ENCODE peak calls at places on chromosome 21, in six cellular contexts. T is brain microvascular endothelial cell, V is GM23338, O is HL-60, J is lower lobe of right lung, B is IMR-90. S is an unnamed sample.

GRCh38 chr21:27306821-27307746 is 340.2 kb upstream of the ADAMTS5 start:
- DNase-seq in O (no peak), V (no peak), B (peak), T (no peak), J (no peak), S (no peak)

GRCh38 chr21:16588433-16588860 is 858.7 kb downstream of the USP25 start:
- DNase-seq in V (peak), T (peak), J (peak), B (peak), O (no peak), S (peak)

GRCh38 chr21:33586927-33587326 is 1.6 kb downstream of the DONSON start:
- DNase-seq in J (no peak), B (no peak), T (no peak), O (no peak), V (no peak), S (no peak)

GRCh38 chr21:25506887-25507286 is 100.4 kb downstream of the MRPL39 start:
- DNase-seq in J (no peak), O (no peak), V (no peak), B (peak), T (peak), S (no peak)

GRCh38 chr21:22791376-22791775 is 1793.2 kb downstream of the NCAM2 start:
- DNase-seq in J (no peak), B (no peak), T (no peak), V (no peak), O (no peak), S (no peak)

GRCh38 chr21:28444131-28444530 is 548.5 kb downstream of the LTN1 start:
- DNase-seq in J (no peak), B (peak), O (no peak), T (no peak), V (no peak), S (no peak)

GRCh38 chr21:16891821-16892220 is 621.0 kb upstream of the CXADR start:
- DNase-seq in T (peak), O (no peak), B (peak), V (no peak), J (no peak), S (no peak)

GRCh38 chr21:35743571-35743970 is 316.8 kb downstream of the SETD4 start:
- DNase-seq in V (no peak), T (peak), B (peak), O (no peak), J (no peak), S (no peak)

GRCh38 chr21:24272527-24272938 is 1334.7 kb downstream of the MRPL39 start:
- DNase-seq in J (no peak), O (no peak), V (no peak), B (no peak), T (no peak), S (no peak)

GRCh38 chr21:19261731-19262367 is 858.3 kb upstream of the TMPRSS15 start:
- DNase-seq in V (no peak), J (no peak), T (no peak), O (no peak), B (no peak), S (no peak)

GRCh38 chr21:44599264-44600029 is 950 bp upstream of the KRTAP10-7 start:
- DNase-seq in O (no peak), T (no peak), V (no peak), J (no peak), B (no peak), S (no peak)
- TF ChIP-seq CTCF in O (no peak), T (no peak), V (no peak), J (no peak), B (no peak), S (no peak)

DNA sequence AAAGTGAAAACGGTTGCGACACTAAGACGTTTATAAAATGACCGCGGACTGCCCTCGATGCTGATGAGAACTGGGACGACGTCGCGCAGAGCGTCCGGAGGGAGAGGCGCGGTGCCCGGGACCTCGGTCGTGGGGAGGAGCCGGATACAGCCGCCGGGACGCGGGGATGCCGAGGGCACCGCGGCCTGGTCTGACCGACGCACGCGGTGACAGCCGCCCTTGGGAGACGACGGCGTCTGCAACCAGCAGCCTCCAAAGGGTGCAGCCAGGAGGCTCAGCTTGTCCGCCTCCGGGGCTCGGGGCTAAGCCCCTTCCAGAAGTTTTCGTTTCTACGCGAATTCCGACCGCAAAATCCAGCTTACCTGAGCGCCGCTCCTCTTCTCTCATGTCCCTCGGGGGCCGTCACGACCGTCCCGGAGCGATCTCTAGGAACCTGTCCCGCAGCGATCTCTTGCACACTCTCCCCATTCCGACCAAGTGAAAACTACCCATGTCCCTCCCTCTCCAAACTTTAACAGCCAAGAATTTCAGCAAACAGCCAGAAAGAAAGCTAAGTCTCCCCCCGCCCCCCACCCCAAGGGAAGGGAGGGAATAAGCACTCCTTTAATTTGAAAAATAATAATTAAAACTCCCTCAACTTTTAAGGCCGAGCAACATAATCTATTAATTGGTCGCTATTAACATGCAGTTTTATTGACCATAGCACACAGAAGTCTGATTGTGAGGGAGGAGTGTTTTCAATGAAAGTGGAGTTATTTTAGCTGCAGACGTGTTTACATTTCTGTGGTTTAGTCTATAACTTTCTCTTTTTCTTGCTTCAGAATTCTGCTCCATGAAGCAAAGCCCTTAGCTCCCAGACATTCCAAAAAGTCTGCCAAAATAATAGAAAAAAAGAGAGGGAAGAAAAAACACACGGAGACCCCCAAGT is 144.2 kb upstream of the ETS2 start:
- DNase-seq in V (peak), B (peak), O (peak), T (peak), J (peak), S (peak)
- H3K27ac ChIP-seq in V (no peak), B (no peak), O (no peak), T (no peak), J (peak), S (peak)

DNA sequence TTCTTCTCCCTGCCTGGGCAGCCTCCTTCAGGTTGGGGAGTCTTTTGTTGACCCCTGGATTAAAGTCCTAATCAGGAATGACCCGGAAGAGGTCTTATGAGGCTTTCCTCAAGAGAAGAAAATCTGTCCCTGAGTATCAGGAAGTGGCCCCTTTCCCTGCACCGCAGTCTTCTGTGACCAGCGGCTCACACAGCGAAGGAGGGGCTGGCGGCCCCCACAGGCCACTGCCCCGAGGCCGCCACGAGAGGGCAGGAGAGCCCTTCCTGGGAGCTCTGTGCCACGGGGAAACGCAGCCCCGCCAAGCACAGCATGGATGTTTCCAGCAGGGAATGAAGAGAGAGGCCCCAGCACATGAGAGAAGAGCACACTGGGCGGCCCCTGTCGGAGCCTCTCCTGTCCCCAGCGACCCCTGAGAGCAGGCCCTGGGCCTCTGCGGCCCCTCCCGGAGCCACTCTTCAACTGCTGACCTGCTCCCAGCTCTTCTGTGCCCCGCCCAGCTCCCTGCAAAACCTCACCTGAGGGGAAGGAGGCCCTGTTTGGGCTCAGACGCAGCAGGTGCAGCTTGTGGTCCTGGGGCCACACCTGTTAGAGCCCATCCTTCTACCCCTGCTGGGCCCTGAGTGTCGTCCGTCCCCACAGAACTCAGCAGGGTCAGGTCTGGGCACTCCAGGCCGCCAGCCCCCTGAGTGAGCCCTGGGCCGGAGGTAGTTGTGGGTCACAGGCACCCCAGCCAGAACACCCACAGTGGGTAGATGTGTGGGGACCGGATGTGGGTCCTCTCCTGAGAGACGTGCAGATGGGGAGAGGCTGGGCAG is 4.9 kb upstream of the POFUT2 start:
- DNase-seq in B (peak), T (peak), J (peak), V (peak), O (peak), S (peak)
- H3K4me3 ChIP-seq in B (no peak), T (no peak), J (no peak), V (no peak), O (no peak), S (no peak)

GRCh38 chr21:34690041-34690792 is 21.4 kb downstream of the CLIC6 start:
- DNase-seq in V (no peak), J (no peak), O (no peak), T (no peak), B (no peak), S (no peak)

GRCh38 chr21:34690793-34691175 is 22.0 kb downstream of the CLIC6 start:
- DNase-seq in T (no peak), B (no peak), O (no peak), J (no peak), V (no peak), S (no peak)

GRCh38 chr21:34688715-34689114 is 19.9 kb downstream of the CLIC6 start:
- DNase-seq in O (no peak), T (no peak), J (no peak), B (no peak), V (no peak), S (no peak)

GRCh38 chr21:34687065-34687464 is 18.3 kb downstream of the CLIC6 start:
- DNase-seq in O (no peak), T (no peak), J (no peak), V (no peak), B (no peak), S (no peak)

GRCh38 chr21:34688145-34688544 is 19.4 kb downstream of the CLIC6 start:
- DNase-seq in O (no peak), V (peak), B (no peak), T (peak), J (no peak), S (no peak)
- TF ChIP-seq CTCF in O (no peak), V (peak), B (no peak), T (no peak), J (no peak), S (peak)

GRCh38 chr21:45210461-45210983 is 77.2 kb downstream of the POFUT2 start:
- DNase-seq in V (no peak), B (no peak), O (no peak), T (no peak), J (no peak), S (no peak)

GRCh38 chr21:45209046-45209445 is 78.6 kb downstream of the POFUT2 start:
- DNase-seq in O (no peak), J (no peak), B (peak), T (no peak), V (no peak), S (no peak)

GRCh38 chr21:45208627-45208951 is 79.1 kb downstream of the POFUT2 start:
- DNase-seq in B (peak), J (no peak), T (peak), V (no peak), O (no peak), S (no peak)

GRCh38 chr21:45207839-45208626 is 79.7 kb downstream of the POFUT2 start:
- DNase-seq in B (no peak), O (no peak), T (no peak), J (no peak), V (no peak), S (no peak)

DNA sequence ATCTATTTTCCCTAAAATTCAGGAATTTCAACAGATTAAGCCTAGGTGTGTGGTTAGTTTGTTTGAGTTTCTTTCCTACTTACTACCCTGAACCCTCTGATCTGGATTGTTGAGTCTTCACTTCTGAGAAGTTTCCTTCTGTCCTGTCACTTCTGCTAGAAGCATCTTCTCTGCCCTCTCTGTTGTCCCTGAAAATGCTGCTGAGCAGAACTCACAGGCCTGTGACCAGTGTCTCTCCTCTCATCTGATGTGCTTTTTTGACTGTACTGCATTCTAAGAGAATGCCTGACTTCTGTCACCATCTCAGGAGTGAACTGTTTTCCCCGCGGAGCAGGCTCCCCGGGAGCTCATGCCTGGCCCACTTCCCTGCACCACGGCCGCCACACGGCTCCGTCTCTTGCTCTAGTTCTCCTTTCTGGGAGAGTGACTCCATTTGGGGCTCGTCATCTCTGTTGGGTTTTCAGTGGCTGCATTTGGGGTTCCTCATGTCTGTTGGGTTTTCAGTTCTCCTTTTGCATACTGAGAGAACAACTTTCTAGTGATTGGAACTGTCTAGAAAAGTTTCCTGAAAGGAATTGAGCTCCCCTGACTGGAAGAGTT is 77.9 kb downstream of the POFUT2 start:
- DNase-seq in T (no peak), J (no peak), B (no peak), V (no peak), O (no peak), S (no peak)
- H3K27ac ChIP-seq in T (no peak), J (no peak), B (peak), V (no peak), O (no peak), S (no peak)

GRCh38 chr21:44815852-44816628 is 1.8 kb downstream of the SUMO3 start:
- DNase-seq in O (no peak), J (no peak), B (no peak), T (no peak), V (no peak), S (peak)
- H3K4me3 ChIP-seq in O (no peak), J (no peak), B (no peak), T (no peak), V (no peak), S (no peak)

GRCh38 chr21:30209571-30209970 is 6.3 kb downstream of the CLDN8 start:
- DNase-seq in O (no peak), J (no peak), B (no peak), T (no peak), V (peak), S (peak)
- TF ChIP-seq CTCF in O (no peak), J (no peak), B (no peak), T (peak), V (no peak), S (peak)